ENCODE peak calls at places on chromosomes 13 and 19, in eight cellular contexts. T is cardiac muscle cell, O is upper lobe of left lung, D is neural progenitor cell, B is AG09319, Q is cardiac fibroblast, Z is upper lobe of right lung, F is HFFc6. P is an unnamed sample.

GRCh38 chr13:28744091-28744536 is 25.3 kb upstream of the SLC46A3 start:
- DNase-seq in T (no peak), F (peak; percentile 42), D (no peak), Z (no peak), O (peak; percentile 44), Q (peak; percentile 70), B (no peak), P (no peak)

GRCh38 chr13:106479849-106480400 is 55.5 kb downstream of the EFNB2 start:
- DNase-seq in B (no peak), D (no peak), Z (no peak), T (no peak), Q (no peak), O (no peak), F (no peak), P (no peak)

GRCh38 chr13:73618275-73618865 is 515.8 kb downstream of the KLF12 start:
- DNase-seq in B (no peak), T (no peak), Q (no peak), F (no peak), Z (no peak), O (peak; percentile 52), D (no peak), P (peak; percentile 29)

GRCh38 chr19:1045247-1045603 is 5.3 kb downstream of the ABCA7 start:
- DNase-seq in B (no peak), O (no peak), Z (no peak), F (peak; percentile 25), Q (no peak), D (peak; percentile 60), T (no peak), P (peak; percentile 56)

GRCh38 chr19:3071764-3072163 is 9.5 kb upstream of the TLE5 start:
- DNase-seq in T (no peak), B (no peak), O (no peak), F (no peak), D (no peak), Z (no peak), Q (no peak), P (no peak)

GRCh38 chr19:53664760-53665159 is 33.0 kb downstream of the DPRX start:
- DNase-seq in B (no peak), D (peak; percentile 65), F (no peak), Q (no peak), O (no peak), Z (no peak), T (no peak), P (no peak)

GRCh38 chr13:75465236-75465635 is 16.7 kb downstream of the TBC1D4 start:
- DNase-seq in Q (no peak), Z (no peak), O (no peak), F (no peak), B (no peak), T (no peak), D (no peak), P (no peak)

GRCh38 chr13:71618154-71618553 is 248.8 kb downstream of the DACH1 start:
- DNase-seq in Q (no peak), F (no peak), O (no peak), D (no peak), B (no peak), T (no peak), Z (no peak), P (no peak)

GRCh38 chr13:63699948-63700347 is 2284.3 kb upstream of the PCDH20 start:
- DNase-seq in F (no peak), B (no peak), D (no peak), Q (no peak), T (no peak), Z (peak; percentile 19), O (no peak), P (no peak)

GRCh38 chr13:113848431-113849260 is 15.2 kb downstream of the GAS6 start:
- DNase-seq in Z (no peak), O (no peak), F (no peak), T (no peak), D (no peak), Q (no peak), B (no peak), P (no peak)

GRCh38 chr13:24228852-24229458 is 68.4 kb downstream of the SPATA13 start:
- DNase-seq in F (peak; percentile 66), O (no peak), Z (no peak), B (peak; percentile 53), Q (peak; percentile 85), T (peak; percentile 69), D (peak; percentile 75), P (peak; percentile 28)

GRCh38 chr19:36113895-36114762 is 546 bp downstream of the POLR2I start:
- DNase-seq in D (peak; percentile 45), Z (no peak), F (peak; percentile 10), B (no peak), Q (peak; percentile 48), T (peak; percentile 18), O (peak; percentile 30), P (no peak)

GRCh38 chr19:47446534-47447469 is 24.9 kb downstream of the SLC8A2 start:
- DNase-seq in Q (peak; percentile 26), B (no peak), T (peak; percentile 61), O (peak; percentile 24), Z (peak; percentile 81), D (peak; percentile 79), F (no peak), P (no peak)

DNA sequence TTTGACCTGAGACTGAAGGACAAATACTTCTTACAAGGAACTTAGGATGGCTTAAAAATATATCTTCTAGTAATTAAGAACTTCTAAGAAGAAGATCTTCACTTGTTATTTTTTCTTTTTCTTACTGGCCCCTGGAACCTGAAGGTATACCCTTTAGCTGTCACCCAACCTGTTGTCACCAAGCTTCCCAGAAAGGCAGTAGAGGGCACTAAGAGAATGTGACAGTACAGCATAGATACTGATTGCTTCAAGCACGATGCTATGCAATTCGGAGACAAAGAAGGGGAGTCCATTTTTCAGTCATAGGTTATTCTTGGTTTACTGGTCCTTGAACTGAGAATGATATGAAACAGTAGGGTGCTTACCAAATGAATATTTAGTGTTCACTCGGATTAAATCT is 208.3 kb upstream of the PCDH9 start:
- DNase-seq in Q (no peak), B (no peak), D (peak; percentile 49), T (peak; percentile 44), F (no peak), O (no peak), Z (no peak), P (no peak)
- TF ChIP-seq CTCF in Q (no peak), B (no peak), D (peak; percentile 59), T (no peak), F (no peak), O (no peak), Z (no peak), P (no peak)

GRCh38 chr13:29849731-29850212 is 645 bp downstream of the UBL3 start:
- DNase-seq in F (peak; percentile 75), B (no peak), Q (peak; percentile 53), Z (peak; percentile 86), O (peak; percentile 78), D (peak; percentile 74), T (peak; percentile 76), P (peak; percentile 51)

GRCh38 chr13:29853131-29853530 is 2.7 kb upstream of the UBL3 start:
- DNase-seq in D (no peak), Q (no peak), O (no peak), B (no peak), F (no peak), Z (no peak), T (no peak), P (no peak)

GRCh38 chr13:29849071-29849541 is 1.3 kb downstream of the UBL3 start:
- DNase-seq in D (peak; percentile 23), F (no peak), O (no peak), B (no peak), Z (no peak), T (peak; percentile 35), Q (peak; percentile 22), P (no peak)

GRCh38 chr13:29852464-29853054 is 2.1 kb upstream of the UBL3 start:
- DNase-seq in T (no peak), O (no peak), Q (no peak), D (no peak), F (no peak), Z (no peak), B (no peak), P (no peak)

GRCh38 chr13:29850213-29850898 is at the start of gene UBL3:
- DNase-seq in B (peak; percentile 92), T (peak; percentile 97), Z (peak; percentile 98), F (peak; percentile 93), D (peak; percentile 99), Q (peak; percentile 99), O (peak; percentile 97), P (peak; percentile 89)
- TF ChIP-seq CTCF in B (no peak), T (no peak), Z (no peak), F (no peak), D (no peak), Q (no peak), O (no peak), P (no peak)

GRCh38 chr13:98548230-98548629 is 28.7 kb downstream of the STK24 start:
- DNase-seq in O (no peak), D (no peak), B (no peak), Z (no peak), T (no peak), Q (no peak), F (no peak), P (no peak)
- TF ChIP-seq CTCF in O (no peak), D (no peak), B (no peak), Z (no peak), T (no peak), Q (no peak), F (no peak), P (no peak)

GRCh38 chr13:49443327-49443688 is 556 bp downstream of the CAB39L start:
- DNase-seq in O (no peak), D (peak; percentile 48), Q (peak; percentile 40), F (no peak), Z (no peak), B (no peak), T (peak; percentile 28), P (peak; percentile 1)

GRCh38 chr13:49446473-49446872 is 2.4 kb downstream of the SETDB2 start:
- DNase-seq in Q (no peak), F (no peak), O (no peak), B (no peak), T (no peak), Z (no peak), D (no peak), P (no peak)

GRCh38 chr13:49441846-49442245 is 2.0 kb downstream of the CAB39L start:
- DNase-seq in Z (no peak), O (no peak), T (no peak), D (no peak), B (no peak), Q (peak; percentile 18), F (peak; percentile 67), P (no peak)

GRCh38 chr13:49444517-49445395 is 682 bp downstream of the SETDB2 start:
- DNase-seq in T (peak; percentile 24), Q (peak; percentile 63), B (peak; percentile 48), F (peak; percentile 51), D (peak; percentile 57), Z (no peak), O (peak; percentile 59), P (peak; percentile 2)

DNA sequence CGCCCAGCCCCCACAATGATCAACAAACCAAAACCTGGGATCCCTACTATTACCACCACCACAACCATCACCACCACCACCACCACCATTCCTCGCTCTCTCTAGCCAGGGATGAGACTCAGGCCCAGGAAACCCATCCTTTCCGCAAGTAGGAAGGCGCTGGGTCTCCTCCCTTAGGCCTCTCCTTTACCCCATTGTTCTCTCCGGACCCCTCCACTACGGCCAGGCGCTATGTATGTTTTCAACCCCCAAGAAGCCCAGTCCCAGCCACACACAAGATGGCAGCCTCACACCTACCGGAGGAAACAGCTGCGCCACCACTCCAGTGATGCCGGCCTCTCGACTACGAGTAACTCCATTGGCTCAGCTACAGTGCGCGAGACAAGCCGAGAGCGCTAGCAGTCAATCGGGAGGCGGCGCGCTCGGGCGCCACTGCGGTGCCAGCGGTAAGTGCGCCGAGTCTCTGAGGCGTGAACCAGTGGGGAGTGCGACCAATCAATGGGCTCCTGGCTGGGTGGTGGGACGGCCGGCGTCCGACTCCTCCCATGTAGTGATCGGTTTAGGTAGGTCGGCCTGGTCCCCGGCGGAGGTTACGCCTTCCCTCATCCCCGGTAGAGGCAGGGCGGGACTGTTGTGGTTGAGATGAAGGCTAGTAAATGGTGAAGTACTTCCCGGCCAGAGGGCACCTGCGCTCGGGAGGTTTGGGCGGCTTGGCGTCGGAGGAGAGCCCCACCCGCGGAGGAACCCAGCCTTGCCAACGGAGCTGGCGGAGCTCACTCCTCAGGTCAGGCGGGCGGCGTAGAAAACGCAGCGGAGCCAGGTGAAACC is at the start of the genes CAB39L and SETDB2:
- DNase-seq in D (peak; percentile 99), T (peak; percentile 99), F (peak; percentile 99), Q (peak; percentile 99), O (peak; percentile 100), Z (peak; percentile 100), B (peak; percentile 97), P (peak; percentile 96)
- TF ChIP-seq CTCF in D (peak; percentile 52), T (peak; percentile 48), F (peak; percentile 71), Q (peak; percentile 47), O (peak; percentile 87), Z (peak; percentile 60), B (peak; percentile 29), P (no peak)